ENCODE peak calls at places on chromosomes 11 and 22, in eight cellular contexts. V, W, E, G, B, H, Q and U are unnamed samples.

GRCh38 chr11:63910605-63911195 is 6.3 kb downstream of the RCOR2 start:
- DNase-seq in V (no peak), W (no peak), E (no peak), G (no peak), B (no peak), H (no peak), Q (no peak), U (peak)

GRCh38 chr22:50105529-50106100 is 15.8 kb downstream of the MOV10L1 start:
- DNase-seq in V (no peak), W (no peak), E (peak), G (no peak), B (peak), H (peak), Q (no peak), U (no peak)

GRCh38 chr11:76772100-76772782 is 10.9 kb upstream of the TSKU start:
- DNase-seq in V (peak), W (no peak), E (no peak), G (no peak), B (peak), H (no peak), Q (no peak), U (no peak)

GRCh38 chr22:35480143-35480542 is 60.5 kb upstream of the RASD2 start:
- DNase-seq in V (no peak), W (no peak), E (peak), G (no peak), B (peak), H (peak), Q (no peak), U (no peak)

GRCh38 chr11:89275966-89276365 is 98.3 kb downstream of the TYR start:
- DNase-seq in V (no peak), W (no peak), E (no peak), G (no peak), B (no peak), H (no peak), Q (no peak), U (no peak)

GRCh38 chr22:32469799-32470212 is 4.8 kb upstream of the FBXO7 start:
- DNase-seq in V (no peak), W (no peak), E (peak), G (no peak), B (peak), H (no peak), Q (peak), U (peak)

GRCh38 chr11:110966131-110966530 is 253.9 kb upstream of the ARHGAP20 start:
- DNase-seq in V (no peak), W (no peak), E (no peak), G (no peak), B (peak), H (no peak), Q (no peak), U (no peak)

GRCh38 chr11:27839226-27839913 is 139.1 kb upstream of the BDNF start:
- DNase-seq in V (no peak), W (no peak), E (peak), G (no peak), B (peak), H (no peak), Q (no peak), U (peak)

GRCh38 chr22:37904572-37905533 is 1.2 kb upstream of the MICALL1 start:
- DNase-seq in V (peak), W (peak), E (peak), G (no peak), B (peak), H (no peak), Q (peak), U (peak)

GRCh38 chr22:26992556-26992955 is 335.2 kb downstream of the MIAT start:
- DNase-seq in V (no peak), W (no peak), E (no peak), G (no peak), B (peak), H (no peak), Q (no peak), U (no peak)

GRCh38 chr22:38455530-38456271 is 702 bp upstream of the KCNJ4 start:
- DNase-seq in V (no peak), W (no peak), E (peak), G (no peak), B (peak), H (no peak), Q (peak), U (peak)

GRCh38 chr22:49647346-49648026 is 180.2 kb downstream of the BRD1 start:
- DNase-seq in V (no peak), W (no peak), E (no peak), G (no peak), B (no peak), H (no peak), Q (no peak), U (no peak)

GRCh38 chr11:115555336-115556090 is 51.3 kb upstream of the CADM1 start:
- DNase-seq in V (no peak), W (no peak), E (no peak), G (no peak), B (no peak), H (no peak), Q (no peak), U (no peak)

GRCh38 chr22:43404673-43405385 is 7.0 kb upstream of the MPPED1 start:
- DNase-seq in V (no peak), W (no peak), E (no peak), G (peak), B (no peak), H (peak), Q (no peak), U (no peak)

GRCh38 chr11:35335226-35335625 is 84.1 kb downstream of the SLC1A2 start:
- DNase-seq in V (no peak), W (no peak), E (peak), G (no peak), B (no peak), H (no peak), Q (no peak), U (no peak)

GRCh38 chr22:48616656-48617055 is 1211.0 kb downstream of the BRD1 start:
- DNase-seq in V (no peak), W (no peak), E (no peak), G (no peak), B (no peak), H (no peak), Q (no peak), U (no peak)

GRCh38 chr11:2933376-2934056 is 4.3 kb upstream of the PHLDA2 start:
- DNase-seq in V (no peak), W (peak), E (peak), G (peak), B (peak), H (peak), Q (peak), U (no peak)

GRCh38 chr11:95698939-95699562 is 90.5 kb downstream of the FAM76B start:
- DNase-seq in V (no peak), W (no peak), E (no peak), G (no peak), B (no peak), H (no peak), Q (no peak), U (no peak)